ENCODE peak calls at places on chromosomes 6 and 20, in four cellular contexts. R, Q, A and D are unnamed samples.
A peak's percentile ranks its signal among the peaks of the same experiment; 100 is the strongest.

GRCh38 chr20:38200646-38201045 is 35.6 kb upstream of the TGM2 start:
- DNase-seq in A (no peak), Q (no peak), R (no peak), D (no peak)

GRCh38 chr20:37970856-37971245 is 62.4 kb downstream of the TTI1 start:
- DNase-seq in A (no peak), Q (no peak), R (no peak), D (no peak)

GRCh38 chr20:35539756-35540212 is 2.1 kb upstream of the ERGIC3 start:
- DNase-seq in R (peak; percentile 98), Q (no peak), A (no peak), D (no peak)

GRCh38 chr6:149925253-149925973 is 2.5 kb upstream of the RAET1G start:
- DNase-seq in Q (no peak), A (no peak), R (no peak), D (no peak)

GRCh38 chr6:57252975-57253374 is 30.9 kb upstream of the RAB23 start:
- DNase-seq in R (no peak), A (peak; percentile 77), Q (peak; percentile 82), D (no peak)

GRCh38 chr20:41031243-41031619 is 2.6 kb downstream of the TOP1 start:
- DNase-seq in Q (no peak), R (no peak), A (no peak), D (no peak)

GRCh38 chr20:32070690-32071213 is 18.7 kb downstream of the HCK start:
- DNase-seq in R (no peak), Q (no peak), A (no peak), D (no peak)

GRCh38 chr20:53164072-53164471 is 191.9 kb downstream of the TSHZ2 start:
- DNase-seq in A (no peak), Q (no peak), R (no peak), D (no peak)

GRCh38 chr6:51349866-51350265 is 531.2 kb downstream of the TFAP2B start:
- DNase-seq in Q (no peak), A (no peak), R (no peak), D (peak; percentile 31)

GRCh38 chr20:4488407-4489339 is 233.0 kb upstream of the PRND start:
- DNase-seq in R (no peak), Q (peak; percentile 59), A (peak; percentile 85), D (peak; percentile 85)

GRCh38 chr6:105851181-105851580 is 235.0 kb upstream of the PRDM1 start:
- DNase-seq in A (peak; percentile 51), R (peak; percentile 73), Q (peak; percentile 79), D (no peak)

GRCh38 chr6:73695619-73696421 is at the start of gene CD109:
- DNase-seq in Q (peak; percentile 77), A (peak; percentile 73), R (peak; percentile 79), D (peak; percentile 94)

GRCh38 chr6:112216699-112217551 is 37.4 kb downstream of the LAMA4 start:
- DNase-seq in R (peak; percentile 48), A (peak; percentile 95), Q (peak; percentile 89), D (peak; percentile 83)

GRCh38 chr20:22826306-22827230 is 208.5 kb upstream of the SSTR4 start:
- DNase-seq in A (no peak), R (no peak), Q (no peak), D (peak; percentile 72)

GRCh38 chr6:23980965-23981364 is 145.1 kb upstream of the NRSN1 start:
- DNase-seq in A (no peak), Q (no peak), R (peak; percentile 12), D (no peak)

GRCh38 chr20:57076202-57076651 is 190.2 kb downstream of the BMP7 start:
- DNase-seq in Q (no peak), R (peak; percentile 55), A (no peak), D (peak; percentile 27)

GRCh38 chr6:104320896-104321295 is 538.8 kb downstream of the HACE1 start:
- DNase-seq in A (no peak), R (no peak), Q (no peak), D (no peak)

GRCh38 chr20:24657878-24658620 is 188.6 kb downstream of the SYNDIG1 start:
- DNase-seq in Q (peak; percentile 33), R (no peak), A (no peak), D (no peak)

GRCh38 chr6:104527761-104528415 is 331.8 kb downstream of the HACE1 start:
- DNase-seq in R (peak; percentile 73), A (no peak), Q (peak; percentile 30), D (peak; percentile 27)

GRCh38 chr6:170025341-170026271 is 265.3 kb downstream of the DLL1 start:
- DNase-seq in A (no peak), Q (no peak), R (no peak), D (peak; percentile 1)

GRCh38 chr6:125363010-125363359 is 61.2 kb upstream of the HDDC2 start:
- DNase-seq in Q (peak; percentile 20), R (peak; percentile 98), A (peak; percentile 42), D (peak; percentile 49)

GRCh38 chr20:54545959-54546358 is 70.6 kb downstream of the DOK5 start:
- DNase-seq in R (no peak), A (peak; percentile 36), Q (no peak), D (no peak)

GRCh38 chr6:32442977-32443552 is 3.4 kb downstream of the HLA-DRA start:
- DNase-seq in R (no peak), A (no peak), Q (no peak), D (no peak)

GRCh38 chr20:62618622-62619529 is 23.4 kb upstream of the SLCO4A1 start:
- DNase-seq in A (no peak), R (no peak), Q (no peak), D (no peak)
- H3K4me2 ChIP-seq in A (no peak overlapping the region), R (no peak overlapping the region), Q (no peak overlapping the region), D (no peak overlapping the region)

DNA sequence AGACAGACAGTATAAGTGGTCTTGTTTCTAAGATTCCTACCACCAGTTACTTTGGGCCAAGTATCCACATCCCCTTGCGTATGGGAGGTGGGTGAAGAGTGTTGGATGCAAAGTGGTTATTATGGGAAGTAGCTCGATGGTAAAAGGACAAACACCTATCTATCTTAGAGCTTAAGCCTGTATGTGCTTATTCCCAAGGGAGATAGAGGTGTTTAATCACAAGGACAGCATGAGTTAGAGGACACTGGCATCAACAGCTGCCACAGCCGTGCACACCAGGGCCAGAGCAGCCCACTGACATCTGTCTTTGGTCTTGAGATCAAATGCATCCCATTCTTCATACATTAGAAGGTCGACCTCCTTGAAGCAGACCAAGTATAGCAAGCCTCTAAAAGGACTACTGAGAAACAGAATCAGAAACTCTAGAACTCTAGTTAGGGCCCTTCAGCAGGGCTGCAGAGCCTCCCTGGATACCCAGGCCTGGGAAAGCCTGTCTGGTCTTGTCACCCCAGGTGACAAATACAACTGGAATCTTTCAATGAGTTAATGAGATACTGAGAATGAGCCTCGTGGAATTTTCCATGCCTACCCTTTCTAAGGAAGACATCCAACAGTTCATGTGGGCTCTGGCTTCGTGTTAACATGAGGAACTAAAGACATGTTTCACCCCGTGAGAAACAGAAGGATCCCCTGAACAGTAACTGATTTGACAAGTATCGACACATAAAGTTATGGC is 28.7 kb downstream of the TXNDC5 start:
- DNase-seq in R (peak; percentile 8), Q (no peak), A (no peak), D (peak; percentile 28)
- H3K27ac ChIP-seq in R (no peak overlapping the region), Q (no peak overlapping the region), A (no peak overlapping the region), D (no peak overlapping the region)

GRCh38 chr6:43708857-43709653 is 21.5 kb upstream of the MRPS18A start:
- DNase-seq in A (peak; percentile 82), R (no peak), Q (peak; percentile 96), D (peak; percentile 45)

GRCh38 chr6:43705996-43706395 is 18.4 kb upstream of the MRPS18A start:
- DNase-seq in Q (peak; percentile 84), R (no peak), A (peak; percentile 58), D (no peak)

GRCh38 chr6:43707269-43707668 is 19.7 kb upstream of the MRPS18A start:
- DNase-seq in Q (no peak), R (peak; percentile 60), A (no peak), D (no peak)

GRCh38 chr6:43707767-43708166 is 20.2 kb upstream of the MRPS18A start:
- DNase-seq in R (peak; percentile 90), Q (no peak), A (no peak), D (no peak)

DNA sequence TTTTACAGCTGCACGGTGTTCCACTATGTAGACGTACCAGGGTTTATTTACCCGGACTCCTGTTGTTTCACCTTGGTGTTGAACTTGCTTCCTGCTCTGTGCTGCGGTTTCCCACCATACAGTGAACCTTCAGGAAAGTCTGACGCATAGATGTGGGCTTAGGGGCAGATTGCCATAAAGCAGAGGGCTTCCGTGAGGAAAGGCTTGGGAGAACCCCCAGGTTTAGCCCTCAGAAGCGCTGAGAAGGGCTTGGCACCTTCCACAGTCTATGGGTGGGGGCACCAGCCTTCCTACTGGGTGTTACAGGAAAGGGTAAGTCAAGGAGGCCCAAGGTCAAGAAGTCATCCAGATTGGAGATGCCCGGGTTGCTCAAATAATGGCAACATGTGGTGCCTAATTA is 19.2 kb upstream of the MRPS18A start:
- DNase-seq in Q (no peak), R (no peak), A (peak; percentile 38), D (no peak)
- H3K4me2 ChIP-seq in Q (no peak overlapping the region), R (no peak overlapping the region), A (no peak overlapping the region), D (no peak overlapping the region)

GRCh38 chr6:154548130-154548830 is 37.8 kb upstream of the CNKSR3 start:
- DNase-seq in Q (peak; percentile 72), A (peak; percentile 45), R (no peak), D (no peak)
- H3K27ac ChIP-seq in Q (no peak overlapping the region), A (no peak overlapping the region), R (no peak overlapping the region), D (no peak overlapping the region)

DNA sequence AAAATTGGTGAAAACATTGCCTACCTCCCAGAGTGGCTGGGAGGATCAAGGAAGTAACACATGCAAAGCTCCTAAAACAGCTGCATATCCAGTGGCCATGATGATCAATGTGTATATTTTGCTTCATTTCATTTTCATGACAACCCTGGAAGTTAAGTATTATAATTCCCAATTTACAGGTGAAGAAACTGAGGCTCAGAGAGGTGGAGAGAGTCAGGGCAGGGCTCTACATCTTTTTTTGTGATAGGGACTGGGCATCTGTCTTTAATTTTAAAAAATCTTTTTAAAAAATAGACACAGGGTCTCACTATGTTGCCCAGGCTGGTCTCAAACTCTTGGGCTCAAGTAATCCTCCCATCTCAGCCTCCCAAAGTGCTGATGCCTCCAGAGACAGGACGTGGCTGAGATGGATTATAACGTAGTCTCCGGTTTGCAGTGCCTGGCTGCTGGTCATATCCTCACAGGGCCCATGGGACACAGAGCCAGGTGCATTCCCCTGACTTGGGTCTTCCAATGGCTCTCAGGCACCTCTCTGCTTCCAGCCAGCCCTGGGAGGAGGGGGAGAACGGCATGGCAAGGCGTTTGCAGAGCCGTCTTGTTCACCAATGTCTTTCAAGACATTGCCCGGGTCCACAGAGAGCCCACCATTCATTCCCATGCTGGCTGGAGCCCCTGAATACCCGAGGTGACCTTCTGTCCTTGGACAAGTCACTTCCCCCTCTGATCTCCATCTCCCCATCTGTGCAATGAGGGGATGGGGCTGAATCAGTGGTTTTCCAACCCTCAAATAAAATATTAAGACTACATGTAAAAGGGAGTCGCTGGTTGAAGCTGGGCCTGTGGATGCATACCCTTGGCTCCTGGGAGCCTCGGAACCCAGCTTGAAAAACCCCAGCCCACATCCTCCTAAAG is 38.4 kb downstream of the HNF4A start:
- DNase-seq in R (no peak), A (no peak), Q (no peak), D (no peak)
- H3K4me2 ChIP-seq in R (no peak overlapping the region), A (no peak overlapping the region), Q (no peak overlapping the region), D (no peak overlapping the region)

GRCh38 chr6:9896806-9897205 is 518.1 kb downstream of the TFAP2A start:
- DNase-seq in R (peak; percentile 4), A (no peak), Q (no peak), D (peak; percentile 5)

GRCh38 chr6:9901376-9901775 is 513.5 kb downstream of the TFAP2A start:
- DNase-seq in A (no peak), R (no peak), Q (no peak), D (no peak)
- H3K27ac ChIP-seq in A (no peak overlapping the region), R (no peak overlapping the region), Q (no peak overlapping the region), D (no peak overlapping the region)